ENCODE peak calls at places on chromosomes 1 and 21, in eight cellular contexts. O is Caco-2, U is HL-60, E is neural crest cell, X is GM13976, V is stomach, Q is colonic mucosa, R is IMR-90. A is an unnamed sample.

GRCh38 chr1:94532077-94532476 is 9.5 kb downstream of the F3 start:
- DNase-seq in E (no peak), X (no peak), V (no peak), Q (no peak), U (no peak), R (no peak), O (no peak), A (no peak)

GRCh38 chr1:170893655-170894297 is 41.6 kb upstream of the MROH9 start:
- DNase-seq in U (no peak), V (no peak), O (no peak), Q (no peak), X (no peak), E (no peak), R (no peak), A (no peak)

GRCh38 chr1:226973898-226974543 is 33.9 kb downstream of the COQ8A start:
- DNase-seq in Q (peak), V (no peak), E (no peak), R (peak), U (no peak), O (no peak), X (no peak), A (no peak)

GRCh38 chr1:248821101-248821500 is 4.6 kb downstream of the SH3BP5L start:
- DNase-seq in O (no peak), X (no peak), V (no peak), Q (no peak), R (peak), E (no peak), U (no peak), A (no peak)

GRCh38 chr1:91805343-91805801 is 80.6 kb downstream of the TGFBR3 start:
- DNase-seq in Q (no peak), O (no peak), V (no peak), X (no peak), U (no peak), E (no peak), R (no peak), A (no peak)

GRCh38 chr1:11919621-11920020 is 6.6 kb downstream of the KIAA2013 start:
- DNase-seq in E (no peak), R (no peak), Q (no peak), X (no peak), U (no peak), O (no peak), V (no peak), A (no peak)

GRCh38 chr1:7121622-7121988 is 336.4 kb downstream of the CAMTA1 start:
- DNase-seq in O (no peak), X (no peak), E (no peak), R (no peak), Q (no peak), U (no peak), V (peak), A (no peak)

GRCh38 chr1:236016782-236017400 is 48.0 kb downstream of the NID1 start:
- DNase-seq in O (no peak), U (no peak), E (no peak), Q (no peak), R (peak), X (no peak), V (no peak), A (no peak)

GRCh38 chr1:103125219-103125618 is 16.9 kb upstream of the COL11A1 start:
- DNase-seq in Q (no peak), X (no peak), E (no peak), R (no peak), U (no peak), V (no peak), O (no peak), A (no peak)

GRCh38 chr1:235083589-235084323 is 44.9 kb downstream of the TOMM20 start:
- DNase-seq in R (peak), O (peak), U (peak), Q (peak), X (peak), E (peak), V (peak), A (peak)

GRCh38 chr21:25080706-25081495 is 526.4 kb downstream of the MRPL39 start:
- DNase-seq in X (no peak), U (no peak), V (no peak), R (peak), Q (no peak), O (no peak), E (no peak), A (no peak)

GRCh38 chr1:163768581-163768980 is 446.8 kb downstream of the NUF2 start:
- DNase-seq in E (no peak), U (no peak), X (no peak), O (no peak), Q (no peak), R (no peak), V (no peak), A (no peak)

GRCh38 chr1:53375440-53375839 is 47.6 kb upstream of the LRP8 start:
- DNase-seq in E (no peak), U (no peak), V (peak), R (no peak), Q (peak), O (no peak), X (no peak), A (no peak)

GRCh38 chr1:20093940-20094391 is 24.0 kb downstream of the PLA2G5 start:
- DNase-seq in O (no peak), U (no peak), X (no peak), V (no peak), E (no peak), R (no peak), Q (no peak), A (no peak)

GRCh38 chr1:25805863-25806225 is 5.9 kb downstream of the SELENON start:
- DNase-seq in X (no peak), Q (no peak), O (no peak), R (no peak), E (no peak), V (peak), U (no peak), A (no peak)

GRCh38 chr1:67429528-67430357 is 459 bp downstream of the SERBP1 start:
- DNase-seq in X (no peak), E (peak), Q (peak), V (peak), O (no peak), R (no peak), U (no peak), A (peak)

GRCh38 chr1:114033219-114033706 is 54.0 kb downstream of the OLFML3 start:
- DNase-seq in V (no peak), O (no peak), E (no peak), X (peak), Q (no peak), U (no peak), R (no peak), A (peak)

GRCh38 chr1:50983403-50983802 is 13.4 kb downstream of the CDKN2C start:
- DNase-seq in Q (no peak), O (no peak), R (no peak), U (no peak), E (no peak), X (no peak), V (no peak), A (no peak)

GRCh38 chr1:21866629-21867009 is 54.6 kb downstream of the LDLRAD2 start:
- DNase-seq in U (no peak), O (no peak), R (no peak), Q (no peak), V (no peak), E (no peak), X (no peak), A (no peak)

GRCh38 chr21:15682977-15683376 is 46.8 kb upstream of the USP25 start:
- DNase-seq in V (no peak), O (no peak), X (no peak), Q (no peak), E (no peak), U (peak), R (peak), A (no peak)

GRCh38 chr1:75615664-75616435 is 4.9 kb upstream of the SLC44A5 start:
- DNase-seq in X (peak), E (peak), Q (peak), U (no peak), V (peak), R (peak), O (no peak), A (peak)

GRCh38 chr1:33130297-33130696 is 49.3 kb downstream of the AZIN2 start:
- DNase-seq in O (no peak), Q (no peak), U (peak), E (no peak), R (peak), X (peak), V (no peak), A (no peak)

GRCh38 chr1:6162341-6162740 is 17.8 kb downstream of the CHD5 start:
- DNase-seq in V (no peak), O (no peak), X (no peak), R (no peak), E (no peak), U (no peak), Q (no peak), A (no peak)

GRCh38 chr21:44946254-44947041 is 6.6 kb downstream of the SLX9 start:
- DNase-seq in Q (no peak), R (no peak), E (no peak), O (peak), V (no peak), U (no peak), X (no peak), A (no peak)

GRCh38 chr21:44947111-44947929 is 7.5 kb downstream of the SLX9 start:
- DNase-seq in U (no peak), R (no peak), Q (no peak), V (no peak), E (no peak), X (no peak), O (peak), A (no peak)

GRCh38 chr21:44949161-44950015 is 9.6 kb downstream of the SLX9 start:
- DNase-seq in U (no peak), O (peak), V (peak), R (peak), Q (peak), E (peak), X (peak), A (peak)

GRCh38 chr21:44948426-44949120 is 8.7 kb downstream of the SLX9 start:
- DNase-seq in X (no peak), Q (no peak), V (no peak), U (no peak), E (no peak), R (no peak), O (no peak), A (no peak)

DNA sequence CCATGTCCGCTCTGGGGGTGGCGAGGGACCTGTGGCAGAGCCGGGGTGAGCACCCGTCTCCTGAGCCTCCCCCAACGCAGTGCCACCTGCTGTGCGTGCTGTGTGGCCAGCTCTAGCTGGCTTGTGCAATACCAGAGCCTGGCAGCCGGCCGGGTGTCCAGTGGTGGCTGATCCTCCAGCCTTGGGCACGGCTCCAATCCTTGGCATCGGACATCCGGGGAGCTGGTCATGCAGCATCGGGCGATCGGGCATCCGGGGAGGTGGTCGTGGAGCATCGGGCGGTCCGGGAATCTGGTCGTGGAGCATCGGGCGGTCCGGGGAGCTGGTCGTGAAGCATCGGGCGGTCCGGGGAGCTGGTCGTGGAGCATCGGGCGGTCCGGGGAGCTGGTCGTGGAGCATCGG is 8.1 kb downstream of the SLX9 start:
- DNase-seq in X (no peak), O (peak), Q (no peak), R (no peak), E (no peak), U (no peak), V (no peak), A (no peak)
- TF ChIP-seq CTCF in X (no peak), O (no peak), Q (no peak), R (no peak), E (no peak), U (no peak), V (no peak), A (no peak)

GRCh38 chr1:64162151-64162550 is 41.3 kb upstream of the UBE2U start:
- DNase-seq in R (no peak), Q (no peak), X (no peak), V (no peak), O (no peak), U (no peak), E (no peak), A (no peak)

GRCh38 chr1:64161347-64162080 is 41.9 kb upstream of the UBE2U start:
- DNase-seq in X (no peak), U (no peak), E (no peak), O (no peak), V (no peak), Q (no peak), R (peak), A (no peak)

GRCh38 chr1:64167176-64167575 is 36.2 kb upstream of the UBE2U start:
- DNase-seq in V (no peak), Q (no peak), O (no peak), E (no peak), R (peak), X (no peak), U (no peak), A (no peak)

GRCh38 chr1:64162804-64163203 is 40.6 kb upstream of the UBE2U start:
- DNase-seq in E (no peak), O (no peak), Q (no peak), X (no peak), V (no peak), U (no peak), R (no peak), A (no peak)

DNA sequence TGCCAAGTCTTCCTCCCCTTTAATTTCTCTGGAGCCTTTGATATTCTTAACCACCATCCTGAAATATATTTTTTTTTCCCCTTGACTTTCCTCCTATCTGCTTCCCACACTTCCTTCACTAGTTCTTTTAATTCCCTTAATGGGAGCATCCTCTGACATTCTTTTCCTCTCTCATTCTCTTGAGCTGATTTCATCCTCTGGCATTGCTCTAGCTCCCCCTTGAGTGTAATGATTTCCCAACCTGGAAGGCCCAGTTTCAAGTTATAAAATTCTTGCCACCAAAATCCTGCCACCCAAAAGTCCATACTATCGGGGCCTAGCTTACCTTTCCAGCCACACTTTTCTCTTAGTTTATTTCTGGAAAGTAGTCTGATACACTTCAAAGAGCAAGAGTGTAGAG is 39.5 kb upstream of the UBE2U start:
- DNase-seq in U (no peak), V (no peak), R (peak), O (no peak), Q (no peak), E (no peak), X (no peak), A (no peak)
- TF ChIP-seq CTCF in U (no peak), V (peak), R (peak), O (peak), Q (no peak), E (peak), X (no peak), A (peak)

GRCh38 chr1:65253800-65254319 is 55.5 kb upstream of the DNAJC6 start:
- DNase-seq in R (no peak), X (no peak), E (no peak), O (no peak), Q (no peak), U (no peak), V (no peak), A (no peak)

GRCh38 chr1:65250826-65251225 is 58.5 kb upstream of the DNAJC6 start:
- DNase-seq in U (no peak), Q (no peak), O (no peak), V (no peak), R (no peak), E (no peak), X (no peak), A (no peak)

GRCh38 chr1:65256860-65257719 is 52.3 kb upstream of the DNAJC6 start:
- DNase-seq in X (no peak), V (no peak), E (no peak), R (no peak), Q (no peak), O (no peak), U (no peak), A (no peak)

GRCh38 chr1:65255088-65256050 is 54.0 kb upstream of the DNAJC6 start:
- DNase-seq in R (no peak), V (no peak), E (no peak), O (no peak), U (no peak), Q (no peak), X (no peak), A (peak)

DNA sequence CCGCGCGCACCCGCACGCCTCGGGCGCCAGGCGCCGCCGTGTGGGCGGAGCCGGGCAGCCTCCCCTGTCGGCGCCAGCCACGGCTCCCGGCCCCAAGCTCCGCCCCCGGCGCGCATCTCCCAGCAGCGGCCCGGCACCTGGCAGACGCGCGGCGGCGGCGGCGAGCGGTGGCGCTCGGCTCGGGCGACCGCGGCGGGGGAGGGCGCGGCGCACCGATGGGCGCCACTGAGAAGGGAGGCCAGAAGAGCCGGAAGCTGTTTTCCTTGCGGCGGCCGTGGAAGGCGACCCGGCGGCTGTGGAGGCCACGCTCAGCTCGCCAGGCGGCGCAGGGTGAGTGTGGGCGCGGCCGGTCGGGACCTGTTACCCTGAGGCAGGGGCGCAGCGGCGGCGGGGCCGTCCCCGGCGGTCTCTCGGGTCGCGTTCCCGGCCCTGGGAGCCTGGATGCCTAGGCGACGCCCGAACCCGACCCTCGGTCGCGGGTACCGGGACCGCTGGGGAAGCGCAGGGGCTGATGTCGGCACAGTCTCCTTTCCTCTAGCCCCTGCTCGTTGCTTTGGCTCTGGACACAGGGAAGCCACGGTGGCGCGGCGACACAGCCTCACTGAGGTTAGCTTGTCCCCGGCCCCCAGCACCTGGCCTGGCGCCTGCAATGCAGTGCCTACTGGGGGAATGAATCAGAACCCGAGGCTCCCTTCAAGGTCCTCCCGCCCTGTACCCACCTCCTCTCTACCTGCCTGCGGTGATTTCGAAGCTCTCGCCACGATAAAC is 54.8 kb upstream of the DNAJC6 start:
- DNase-seq in E (peak), U (peak), O (peak), R (peak), V (peak), X (peak), Q (peak), A (peak)
- TF ChIP-seq CTCF in E (peak), U (no peak), O (peak), R (no peak), V (no peak), X (no peak), Q (no peak), A (no peak)

GRCh38 chr1:237891266-237891665 is 544 bp upstream of the ZP4 start:
- DNase-seq in O (no peak), R (no peak), V (no peak), Q (no peak), E (no peak), X (no peak), U (no peak), A (no peak)
- TF ChIP-seq CTCF in O (no peak), R (no peak), V (no peak), Q (no peak), E (no peak), X (no peak), U (no peak), A (no peak)

GRCh38 chr1:47449702-47450552 is 12.1 kb downstream of the FOXD2 start:
- DNase-seq in Q (peak), O (no peak), U (no peak), R (no peak), V (peak), X (peak), E (no peak), A (peak)
- TF ChIP-seq CTCF in Q (peak), O (peak), U (peak), R (peak), V (peak), X (peak), E (peak), A (peak)

GRCh38 chr1:80799457-80799856 is 1001.3 kb upstream of the ADGRL2 start:
- DNase-seq in V (no peak), U (no peak), O (no peak), R (no peak), X (no peak), E (no peak), Q (no peak), A (no peak)
- TF ChIP-seq CTCF in V (no peak), U (no peak), O (no peak), R (no peak), X (no peak), E (no peak), Q (no peak), A (no peak)